ENCODE peak calls at places on chromosomes 1 and 21, in nine cellular contexts. S is psoas muscle, I is BE2C, J is A549, O is lower lobe of right lung, W is stomach, H is left ventricle myocardium inferior, L is cardiac muscle cell, A is breast epithelium. U is an unnamed sample. For H3K4me1, the result is how much of the 10 kb centered on the place peaks cover.

GRCh38 chr1:201904579-201904978 is 15.9 kb downstream of the SHISA4 start:
- DNase-seq in S (no peak), I (no peak), J (no peak), O (no peak), W (no peak), H (no peak), L (peak), A (peak), U (no peak)

GRCh38 chr1:186152227-186152944 is 222.7 kb downstream of the TPR start:
- DNase-seq in S (no peak), I (no peak), J (peak), O (no peak), W (no peak), H (no peak), L (no peak), A (peak), U (no peak)

GRCh38 chr21:46344219-46344915 is 20.4 kb downstream of the PCNT start:
- DNase-seq in S (no peak), I (no peak), J (no peak), O (no peak), W (no peak), H (no peak), L (no peak), A (no peak), U (no peak)

GRCh38 chr21:46172863-46173528 is 11.3 kb downstream of the SPATC1L start:
- DNase-seq in S (no peak), I (no peak), J (no peak), O (no peak), W (no peak), H (no peak), L (no peak), A (no peak), U (peak)

GRCh38 chr1:156892190-156893047 is 1.1 kb upstream of the PEAR1 start:
- DNase-seq in S (peak), I (peak), J (peak), O (peak), W (peak), H (peak), L (peak), A (peak), U (peak)

GRCh38 chr1:62509028-62509427 is 72.2 kb downstream of the USP1 start:
- DNase-seq in S (no peak), I (no peak), J (no peak), O (no peak), W (no peak), H (no peak), L (no peak), A (no peak), U (no peak)

GRCh38 chr1:58573705-58574591 is 3.1 kb downstream of the TACSTD2 start:
- DNase-seq in S (no peak), I (no peak), J (no peak), O (no peak), W (no peak), H (no peak), L (no peak), A (no peak), U (no peak)

GRCh38 chr1:199929556-199929955 is 98.0 kb upstream of the NR5A2 start:
- DNase-seq in S (no peak), I (no peak), J (no peak), O (no peak), W (no peak), H (no peak), L (no peak), A (no peak), U (no peak)

GRCh38 chr1:210697185-210697584 is 368.5 kb downstream of the HHAT start:
- DNase-seq in S (no peak), I (peak), J (no peak), O (no peak), W (no peak), H (no peak), L (no peak), A (no peak), U (no peak)

GRCh38 chr21:17492415-17493168 is 20.3 kb upstream of the CXADR start:
- DNase-seq in S (no peak), I (no peak), J (no peak), O (no peak), W (no peak), H (no peak), L (no peak), A (no peak), U (no peak)

GRCh38 chr1:164596149-164596548 is 37.2 kb downstream of the PBX1 start:
- DNase-seq in S (no peak), I (no peak), J (no peak), O (no peak), W (no peak), H (no peak), L (no peak), A (no peak), U (no peak)

GRCh38 chr1:188709146-188709545 is 1768.5 kb downstream of the BRINP3 start:
- DNase-seq in S (no peak), I (no peak), J (no peak), O (no peak), W (no peak), H (no peak), L (no peak), A (no peak), U (no peak)

GRCh38 chr1:103108525-103109150 is 316 bp upstream of the COL11A1 start:
- DNase-seq in S (peak), I (no peak), J (no peak), O (no peak), W (no peak), H (no peak), L (peak), A (no peak), U (peak)

GRCh38 chr1:35557611-35558373 is at the start of gene NCDN:
- DNase-seq in S (peak), I (peak), J (peak), O (peak), W (peak), H (peak), L (peak), A (peak), U (peak)
- H3K4me1 ChIP-seq in S (half or more), I (under half), J (under half), O (half or more), W (half or more), H (half or more), L (under half), A (under half), U (half or more)

DNA sequence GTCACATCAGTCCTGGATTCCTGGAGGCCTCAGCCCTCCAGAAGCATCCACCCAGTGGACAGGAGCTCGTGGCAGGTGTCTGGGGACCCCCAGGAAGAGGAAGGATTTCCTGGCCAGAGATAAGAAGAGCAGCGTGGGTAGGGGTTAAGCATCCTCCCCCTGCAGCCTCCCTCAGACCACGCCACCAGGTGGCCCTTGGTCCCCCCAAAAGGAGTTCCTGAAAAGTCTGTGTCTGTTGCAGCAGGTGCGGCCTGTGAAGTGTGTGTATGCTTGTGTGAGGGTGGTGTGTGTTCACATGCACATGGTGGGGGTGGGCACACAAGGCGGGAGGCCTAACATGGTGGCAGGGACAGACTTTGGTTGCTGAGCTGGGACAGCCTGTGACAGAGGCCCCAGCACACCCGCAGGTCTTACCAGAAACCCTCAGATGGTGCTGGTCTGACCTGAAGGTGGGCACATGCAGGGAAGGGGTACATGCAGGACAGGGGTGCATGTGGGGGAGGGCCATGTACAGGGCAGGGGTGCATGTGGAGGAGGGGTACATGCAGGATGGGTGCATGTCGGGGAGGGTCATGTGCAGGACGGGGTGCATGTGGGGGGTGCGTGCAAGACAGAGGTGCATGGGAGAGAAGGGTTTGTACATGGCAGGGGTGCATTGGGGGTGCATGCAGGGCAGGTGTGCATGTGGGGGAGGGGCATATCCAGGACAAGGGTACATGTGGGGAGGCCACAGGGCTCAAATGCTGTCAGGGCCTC is 18.2 kb upstream of the RUNX3 start:
- DNase-seq in S (no peak), I (no peak), J (no peak), O (no peak), W (no peak), H (no peak), L (no peak), A (no peak), U (no peak)
- TF ChIP-seq CTCF in S (no peak), I (no peak), J (no peak), O (no peak), W (no peak), H (no peak), L (no peak), A (no peak), U (no peak)

GRCh38 chr1:225500589-225501192 is 72.9 kb upstream of the LBR start:
- DNase-seq in S (no peak), I (no peak), J (no peak), O (no peak), W (no peak), H (no peak), L (no peak), A (no peak), U (no peak)

GRCh38 chr1:225493591-225494246 is 65.9 kb upstream of the LBR start:
- DNase-seq in S (no peak), I (no peak), J (no peak), O (no peak), W (no peak), H (no peak), L (no peak), A (no peak), U (no peak)

GRCh38 chr1:225494789-225495359 is 67.0 kb upstream of the LBR start:
- DNase-seq in S (no peak), I (no peak), J (no peak), O (no peak), W (no peak), H (no peak), L (no peak), A (no peak), U (no peak)

GRCh38 chr1:225498539-225499135 is 70.8 kb upstream of the LBR start:
- DNase-seq in S (no peak), I (no peak), J (no peak), O (no peak), W (no peak), H (no peak), L (no peak), A (no peak), U (no peak)
- H3K4me3 ChIP-seq in S (no peak), I (no peak), J (no peak), O (no peak), W (no peak), H (no peak), L (no peak), A (no peak), U (no peak)

GRCh38 chr1:87370519-87370918 is 41.8 kb downstream of the LMO4 start:
- DNase-seq in S (no peak), I (no peak), J (no peak), O (no peak), W (no peak), H (no peak), L (no peak), A (no peak), U (no peak)
- H3K4me1 ChIP-seq in S (under half), I (under half), J (under half), O (under half), W (under half), H (under half), L (under half), A (under half), U (under half)

GRCh38 chr21:37139902-37140301 is 66.8 kb downstream of the TTC3 start:
- DNase-seq in S (no peak), I (no peak), J (no peak), O (no peak), W (no peak), H (no peak), L (peak), A (no peak), U (no peak)

GRCh38 chr21:37149411-37149810 is 76.4 kb downstream of the TTC3 start:
- DNase-seq in S (no peak), I (no peak), J (no peak), O (no peak), W (no peak), H (no peak), L (no peak), A (no peak), U (no peak)

GRCh38 chr21:37146320-37147225 is 73.5 kb downstream of the TTC3 start:
- DNase-seq in S (no peak), I (peak), J (no peak), O (no peak), W (no peak), H (no peak), L (peak), A (no peak), U (no peak)

GRCh38 chr21:37145635-37146111 is 72.6 kb downstream of the TTC3 start:
- DNase-seq in S (no peak), I (no peak), J (no peak), O (no peak), W (no peak), H (no peak), L (no peak), A (no peak), U (no peak)
- TF ChIP-seq CTCF in S (no peak), I (no peak), J (no peak), O (no peak), W (no peak), H (no peak), L (no peak), A (no peak), U (no peak)

GRCh38 chr1:110300412-110300811 is 38.8 kb upstream of the RBM15 start:
- DNase-seq in S (no peak), I (no peak), J (no peak), O (no peak), W (no peak), H (no peak), L (no peak), A (no peak), U (no peak)
- H3K4me3 ChIP-seq in S (no peak), I (no peak), J (no peak), O (no peak), W (no peak), H (no peak), L (no peak), A (no peak), U (no peak)

DNA sequence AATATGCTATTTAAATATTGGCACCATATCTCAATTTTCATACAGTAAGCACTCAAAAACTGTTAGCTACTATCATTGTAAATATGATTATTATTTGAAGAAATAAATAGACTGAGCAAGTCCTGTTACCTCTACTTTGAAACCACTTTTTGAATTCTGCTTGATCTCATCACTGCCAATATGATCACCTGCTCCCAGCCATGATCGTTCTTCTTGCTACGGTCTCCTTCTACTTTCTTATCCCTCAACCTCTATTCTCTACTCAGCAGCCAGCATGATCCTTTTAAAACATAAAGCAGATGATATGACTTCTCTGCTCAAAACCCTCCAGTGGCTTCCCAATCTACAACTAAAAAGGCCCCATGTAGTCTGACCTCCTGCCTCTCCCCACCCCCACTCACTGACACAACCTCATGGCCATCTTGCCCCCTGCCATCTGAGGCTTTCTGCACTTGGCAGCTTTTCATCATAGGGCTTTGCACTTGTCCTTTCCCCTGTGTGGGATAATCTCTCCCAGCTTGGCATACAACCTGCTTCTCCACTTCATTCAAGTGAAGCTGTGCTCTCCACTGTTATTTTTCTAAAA is 27.2 kb downstream of the CD34 start:
- DNase-seq in S (no peak), I (no peak), J (no peak), O (no peak), W (peak), H (no peak), L (no peak), A (no peak), U (no peak)
- H3K4me1 ChIP-seq in S (under half), I (under half), J (under half), O (half or more), W (under half), H (half or more), L (under half), A (under half), U (under half)

DNA sequence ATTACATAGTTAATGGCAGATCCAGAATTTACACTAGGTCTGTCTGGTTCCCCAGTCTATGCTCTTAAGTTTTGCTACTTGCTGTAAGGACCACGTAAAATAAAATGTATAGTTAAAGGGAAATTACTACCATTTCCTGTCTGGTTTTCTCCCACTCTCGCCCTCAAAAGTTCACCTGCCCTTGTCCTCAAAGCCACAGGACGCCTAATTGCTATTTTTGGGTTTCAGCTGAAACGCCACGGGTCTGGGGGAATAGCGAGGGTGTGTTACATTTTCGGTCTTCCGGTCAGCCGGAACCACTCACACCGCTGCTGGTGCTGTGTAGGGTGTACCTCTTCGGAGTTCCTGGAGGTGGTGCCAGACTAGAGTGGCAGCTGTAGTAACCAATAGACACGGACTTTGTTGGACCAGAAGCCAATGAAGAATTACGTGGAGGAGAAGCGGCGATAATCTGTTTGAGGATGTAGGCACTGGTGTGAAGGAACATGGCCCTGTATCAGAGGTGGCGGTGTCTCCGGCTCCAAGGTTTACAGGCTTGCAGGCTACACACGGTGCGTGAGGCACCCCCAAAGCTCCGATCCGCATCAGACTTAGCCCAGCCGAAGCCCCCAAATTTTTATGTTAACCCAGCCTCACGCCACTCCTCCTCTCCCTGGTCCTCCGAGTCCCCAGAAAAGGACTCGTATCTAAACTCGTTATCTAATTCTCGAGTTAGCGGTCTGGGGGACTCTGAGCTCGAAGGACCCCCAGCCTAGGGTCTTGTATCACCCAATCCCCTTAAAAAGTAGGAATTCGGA is at the start of gene TARS2:
- DNase-seq in S (peak), I (peak), J (peak), O (peak), W (peak), H (peak), L (peak), A (peak), U (peak)
- TF ChIP-seq CTCF in S (peak), I (peak), J (no peak), O (peak), W (peak), H (peak), L (no peak), A (peak), U (peak)